ENCODE peak calls at places on chromosomes 6 and 20, in six cellular contexts. One of them, this sample, is unnamed. For H3K9me3, the result is how much of the 10 kb centered on the place peaks cover.

GRCh38 chr20:56735087-56735642 is 106.1 kb downstream of the TFAP2C start:
- DNase-seq in GM23248: no peak
- DNase-seq in effector memory CD4-positive, alpha-beta T cell: no peak
- DNase-seq in mammary epithelial cell: no peak
- DNase-seq in colonic mucosa: no peak
- DNase-seq in mucosa of descending colon: no peak
- DNase-seq in this sample: no peak

GRCh38 chr6:97958143-97958542 is 675.1 kb upstream of the MMS22L start:
- DNase-seq in mucosa of descending colon: no peak
- DNase-seq in GM23248: peak
- DNase-seq in effector memory CD4-positive, alpha-beta T cell: no peak
- DNase-seq in colonic mucosa: no peak
- DNase-seq in mammary epithelial cell: peak
- DNase-seq in this sample: peak

GRCh38 chr20:25487975-25488374 is 80.5 kb downstream of the GINS1 start:
- DNase-seq in mucosa of descending colon: no peak
- DNase-seq in GM23248: no peak
- DNase-seq in colonic mucosa: no peak
- DNase-seq in mammary epithelial cell: no peak
- DNase-seq in effector memory CD4-positive, alpha-beta T cell: no peak
- DNase-seq in this sample: no peak

GRCh38 chr6:161637658-161638057 is 363.8 kb upstream of the AGPAT4 start:
- DNase-seq in mammary epithelial cell: no peak
- DNase-seq in colonic mucosa: no peak
- DNase-seq in mucosa of descending colon: no peak
- DNase-seq in effector memory CD4-positive, alpha-beta T cell: no peak
- DNase-seq in GM23248: no peak
- DNase-seq in this sample: no peak

GRCh38 chr6:14985366-14985765 is 260.5 kb upstream of the JARID2 start:
- DNase-seq in GM23248: no peak
- DNase-seq in colonic mucosa: no peak
- DNase-seq in effector memory CD4-positive, alpha-beta T cell: no peak
- DNase-seq in mammary epithelial cell: no peak
- DNase-seq in mucosa of descending colon: no peak
- DNase-seq in this sample: no peak

GRCh38 chr6:123589973-123590372 is 46.8 kb downstream of the TRDN start:
- DNase-seq in mammary epithelial cell: no peak
- DNase-seq in GM23248: no peak
- DNase-seq in mucosa of descending colon: no peak
- DNase-seq in effector memory CD4-positive, alpha-beta T cell: no peak
- DNase-seq in colonic mucosa: no peak
- DNase-seq in this sample: no peak

GRCh38 chr6:137102851-137103492 is 58.2 kb upstream of the IL20RA start:
- DNase-seq in mucosa of descending colon: no peak
- DNase-seq in GM23248: no peak
- DNase-seq in mammary epithelial cell: no peak
- DNase-seq in colonic mucosa: no peak
- DNase-seq in effector memory CD4-positive, alpha-beta T cell: no peak
- DNase-seq in this sample: no peak

GRCh38 chr6:132797975-132798819 is at the start of gene SLC18B1:
- DNase-seq in GM23248: peak
- DNase-seq in mammary epithelial cell: peak
- DNase-seq in colonic mucosa: peak
- DNase-seq in mucosa of descending colon: peak
- DNase-seq in effector memory CD4-positive, alpha-beta T cell: peak
- DNase-seq in this sample: peak

GRCh38 chr6:32178547-32179440 is 589 bp downstream of the RNF5 start:
- DNase-seq in colonic mucosa: no peak
- DNase-seq in mucosa of descending colon: no peak
- DNase-seq in mammary epithelial cell: no peak
- DNase-seq in GM23248: peak
- DNase-seq in effector memory CD4-positive, alpha-beta T cell: no peak
- DNase-seq in this sample: no peak

GRCh38 chr20:51767018-51767866 is 948 bp downstream of the ATP9A start:
- DNase-seq in mucosa of descending colon: peak
- DNase-seq in mammary epithelial cell: peak
- DNase-seq in effector memory CD4-positive, alpha-beta T cell: no peak
- DNase-seq in colonic mucosa: peak
- DNase-seq in GM23248: peak
- DNase-seq in this sample: peak

GRCh38 chr20:21509597-21510331 is 4.1 kb downstream of the NKX2-2 start:
- DNase-seq in mammary epithelial cell: no peak
- DNase-seq in colonic mucosa: no peak
- DNase-seq in GM23248: peak
- DNase-seq in mucosa of descending colon: no peak
- DNase-seq in effector memory CD4-positive, alpha-beta T cell: no peak
- DNase-seq in this sample: peak
- H3K4me3 ChIP-seq in mammary epithelial cell: no peak
- H3K4me3 ChIP-seq in colonic mucosa: no peak
- H3K4me3 ChIP-seq in GM23248: peak
- H3K4me3 ChIP-seq in mucosa of descending colon: no peak
- H3K4me3 ChIP-seq in effector memory CD4-positive, alpha-beta T cell: peak
- H3K4me3 ChIP-seq in this sample: peak

GRCh38 chr6:169005141-169005540 is 248.5 kb downstream of the THBS2 start:
- DNase-seq in GM23248: no peak
- DNase-seq in mammary epithelial cell: no peak
- DNase-seq in colonic mucosa: no peak
- DNase-seq in mucosa of descending colon: no peak
- DNase-seq in effector memory CD4-positive, alpha-beta T cell: no peak
- DNase-seq in this sample: no peak

GRCh38 chr6:169009658-169010057 is 244.0 kb downstream of the THBS2 start:
- DNase-seq in mucosa of descending colon: no peak
- DNase-seq in mammary epithelial cell: no peak
- DNase-seq in colonic mucosa: no peak
- DNase-seq in effector memory CD4-positive, alpha-beta T cell: no peak
- DNase-seq in GM23248: no peak
- DNase-seq in this sample: no peak

DNA sequence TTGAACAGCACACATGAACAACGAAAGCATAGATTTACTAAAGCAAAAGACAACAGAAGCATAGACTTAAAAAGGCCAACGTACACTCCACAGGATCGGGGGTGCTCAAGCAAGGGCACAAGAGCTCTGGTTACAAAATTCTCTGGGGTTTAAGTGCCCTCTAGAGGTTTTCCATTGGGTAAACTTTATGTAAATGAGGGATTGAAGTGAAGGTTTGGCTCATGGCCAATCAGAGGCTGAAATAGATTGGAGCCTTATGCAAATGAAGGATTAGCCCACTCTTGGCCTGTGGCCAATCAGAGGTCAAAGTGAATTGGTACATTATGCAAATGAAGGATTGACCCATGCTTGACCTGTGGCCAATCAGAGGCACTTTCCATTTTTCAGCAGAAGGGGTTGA is 245.0 kb downstream of the THBS2 start:
- DNase-seq in effector memory CD4-positive, alpha-beta T cell: no peak
- DNase-seq in GM23248: peak
- DNase-seq in colonic mucosa: no peak
- DNase-seq in mucosa of descending colon: no peak
- DNase-seq in mammary epithelial cell: no peak
- DNase-seq in this sample: no peak
- H3K9me3 ChIP-seq in effector memory CD4-positive, alpha-beta T cell: under half
- H3K9me3 ChIP-seq in GM23248: under half
- H3K9me3 ChIP-seq in colonic mucosa: under half
- H3K9me3 ChIP-seq in mucosa of descending colon: under half
- H3K9me3 ChIP-seq in mammary epithelial cell: under half
- H3K9me3 ChIP-seq in this sample: under half

GRCh38 chr6:109298605-109299004 is 83.7 kb downstream of the CD164 start:
- DNase-seq in colonic mucosa: no peak
- DNase-seq in mucosa of descending colon: no peak
- DNase-seq in GM23248: no peak
- DNase-seq in mammary epithelial cell: no peak
- DNase-seq in effector memory CD4-positive, alpha-beta T cell: no peak
- DNase-seq in this sample: no peak
- H3K4me3 ChIP-seq in colonic mucosa: no peak
- H3K4me3 ChIP-seq in mucosa of descending colon: no peak
- H3K4me3 ChIP-seq in GM23248: no peak
- H3K4me3 ChIP-seq in mammary epithelial cell: no peak
- H3K4me3 ChIP-seq in effector memory CD4-positive, alpha-beta T cell: no peak
- H3K4me3 ChIP-seq in this sample: no peak

GRCh38 chr6:170136541-170137175 is 154.2 kb downstream of the DLL1 start:
- DNase-seq in GM23248: no peak
- DNase-seq in mucosa of descending colon: no peak
- DNase-seq in effector memory CD4-positive, alpha-beta T cell: no peak
- DNase-seq in mammary epithelial cell: no peak
- DNase-seq in colonic mucosa: no peak
- DNase-seq in this sample: no peak
- H3K9me3 ChIP-seq in GM23248: under half
- H3K9me3 ChIP-seq in mucosa of descending colon: under half
- H3K9me3 ChIP-seq in effector memory CD4-positive, alpha-beta T cell: under half
- H3K9me3 ChIP-seq in mammary epithelial cell: under half
- H3K9me3 ChIP-seq in colonic mucosa: under half
- H3K9me3 ChIP-seq in this sample: under half

GRCh38 chr20:63003546-63003945 is 3.2 kb downstream of the BHLHE23 start:
- DNase-seq in colonic mucosa: no peak
- DNase-seq in effector memory CD4-positive, alpha-beta T cell: no peak
- DNase-seq in mammary epithelial cell: no peak
- DNase-seq in mucosa of descending colon: no peak
- DNase-seq in GM23248: no peak
- DNase-seq in this sample: no peak
- H3K4me3 ChIP-seq in colonic mucosa: no peak
- H3K4me3 ChIP-seq in effector memory CD4-positive, alpha-beta T cell: no peak
- H3K4me3 ChIP-seq in mammary epithelial cell: no peak
- H3K4me3 ChIP-seq in mucosa of descending colon: no peak
- H3K4me3 ChIP-seq in GM23248: no peak
- H3K4me3 ChIP-seq in this sample: no peak

DNA sequence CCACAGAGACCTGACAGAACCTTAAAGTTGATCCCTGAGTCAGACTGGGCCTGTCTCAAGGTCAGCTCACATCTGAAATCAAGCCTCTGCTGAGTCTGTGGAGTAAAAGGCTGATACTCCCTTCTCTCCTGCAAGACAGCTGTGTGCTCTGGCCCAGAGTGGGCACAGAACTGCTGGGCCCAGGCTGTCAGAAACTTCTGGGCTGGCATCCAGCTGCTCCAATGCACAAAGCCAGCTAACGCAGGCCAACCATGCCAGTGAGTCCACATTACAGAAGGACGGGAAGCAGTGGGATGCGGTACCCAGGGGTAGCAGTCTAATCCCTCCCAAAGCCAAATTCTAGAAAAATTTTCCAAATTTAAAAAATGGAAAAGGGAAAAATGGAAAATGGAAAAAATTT is 11.5 kb upstream of the TRIM31 start:
- DNase-seq in colonic mucosa: peak
- DNase-seq in mammary epithelial cell: no peak
- DNase-seq in effector memory CD4-positive, alpha-beta T cell: no peak
- DNase-seq in GM23248: no peak
- DNase-seq in mucosa of descending colon: no peak
- DNase-seq in this sample: no peak
- H3K9me3 ChIP-seq in colonic mucosa: under half
- H3K9me3 ChIP-seq in mammary epithelial cell: under half
- H3K9me3 ChIP-seq in effector memory CD4-positive, alpha-beta T cell: under half
- H3K9me3 ChIP-seq in GM23248: under half
- H3K9me3 ChIP-seq in mucosa of descending colon: under half
- H3K9me3 ChIP-seq in this sample: under half

This sample was measured in MG63.